ENCODE peak calls at places on chromosomes 13 and 19, in four cellular contexts. One of them, this sample, is unnamed.

GRCh38 chr13:100040196-100040595 is 48.7 kb upstream of the PCCA start:
- DNase-seq in esophagus squamous epithelium: no peak
- DNase-seq in suprapubic skin: no peak
- DNase-seq in uterus: no peak
- DNase-seq in this sample: no peak

GRCh38 chr19:55563261-55563690 is 17.4 kb downstream of the ZNF579 start:
- DNase-seq in uterus: peak
- DNase-seq in suprapubic skin: no peak
- DNase-seq in esophagus squamous epithelium: no peak
- DNase-seq in this sample: no peak

GRCh38 chr19:44741841-44742352 is 6.6 kb upstream of the BCL3 start:
- DNase-seq in uterus: peak
- DNase-seq in esophagus squamous epithelium: peak
- DNase-seq in suprapubic skin: peak
- DNase-seq in this sample: peak

GRCh38 chr13:40781717-40782116 is 7.7 kb upstream of the SLC25A15 start:
- DNase-seq in esophagus squamous epithelium: no peak
- DNase-seq in uterus: no peak
- DNase-seq in suprapubic skin: no peak
- DNase-seq in this sample: no peak

GRCh38 chr19:51023946-51024345 is 2.5 kb downstream of the KLK11 start:
- DNase-seq in suprapubic skin: no peak
- DNase-seq in uterus: no peak
- DNase-seq in esophagus squamous epithelium: no peak
- DNase-seq in this sample: no peak

GRCh38 chr13:40508767-40509342 is 157.6 kb downstream of the FOXO1 start:
- DNase-seq in suprapubic skin: no peak
- DNase-seq in uterus: no peak
- DNase-seq in esophagus squamous epithelium: no peak
- DNase-seq in this sample: no peak

GRCh38 chr13:71156550-71156949 is 710.5 kb downstream of the DACH1 start:
- DNase-seq in suprapubic skin: no peak
- DNase-seq in esophagus squamous epithelium: no peak
- DNase-seq in uterus: no peak
- DNase-seq in this sample: no peak

GRCh38 chr19:17889609-17890214 is 18.0 kb downstream of the SLC5A5 start:
- DNase-seq in esophagus squamous epithelium: no peak
- DNase-seq in suprapubic skin: no peak
- DNase-seq in uterus: no peak
- DNase-seq in this sample: no peak

GRCh38 chr19:35124098-35125060 is 8.8 kb downstream of the FXYD3 start:
- DNase-seq in esophagus squamous epithelium: no peak
- DNase-seq in suprapubic skin: peak
- DNase-seq in uterus: peak
- DNase-seq in this sample: peak

GRCh38 chr13:95553614-95554385 is 1.3 kb downstream of the CLDN10 start:
- DNase-seq in esophagus squamous epithelium: no peak
- DNase-seq in uterus: no peak
- DNase-seq in suprapubic skin: no peak
- DNase-seq in this sample: no peak
- TF ChIP-seq POLR2A in esophagus squamous epithelium: no peak
- TF ChIP-seq POLR2A in uterus: no peak
- TF ChIP-seq POLR2A in suprapubic skin: no peak
- TF ChIP-seq POLR2A in this sample: no peak

DNA sequence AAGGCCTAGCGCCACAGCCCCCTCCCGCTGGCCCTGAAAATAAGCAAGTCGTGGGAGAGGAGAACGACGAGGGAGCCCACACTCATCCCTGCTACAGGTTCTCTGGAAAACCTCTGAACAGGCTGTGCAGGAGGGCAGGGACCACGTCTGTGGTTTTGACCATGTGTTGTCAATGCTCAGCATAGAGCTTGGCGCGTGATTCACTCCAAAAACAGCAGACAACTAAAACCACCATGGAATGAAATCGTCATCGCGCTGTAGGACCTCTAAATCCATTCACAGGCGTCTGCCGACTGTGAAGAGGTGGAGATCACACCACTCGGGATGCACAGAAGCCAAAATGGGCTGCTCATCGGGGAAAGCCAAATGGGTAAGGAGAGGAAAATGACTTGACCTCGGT is 121.3 kb downstream of the COL4A1 start:
- DNase-seq in uterus: no peak
- DNase-seq in suprapubic skin: no peak
- DNase-seq in esophagus squamous epithelium: no peak
- DNase-seq in this sample: no peak
- H3K4me3 ChIP-seq in uterus: no peak
- H3K4me3 ChIP-seq in suprapubic skin: no peak
- H3K4me3 ChIP-seq in esophagus squamous epithelium: no peak
- H3K4me3 ChIP-seq in this sample: no peak

DNA sequence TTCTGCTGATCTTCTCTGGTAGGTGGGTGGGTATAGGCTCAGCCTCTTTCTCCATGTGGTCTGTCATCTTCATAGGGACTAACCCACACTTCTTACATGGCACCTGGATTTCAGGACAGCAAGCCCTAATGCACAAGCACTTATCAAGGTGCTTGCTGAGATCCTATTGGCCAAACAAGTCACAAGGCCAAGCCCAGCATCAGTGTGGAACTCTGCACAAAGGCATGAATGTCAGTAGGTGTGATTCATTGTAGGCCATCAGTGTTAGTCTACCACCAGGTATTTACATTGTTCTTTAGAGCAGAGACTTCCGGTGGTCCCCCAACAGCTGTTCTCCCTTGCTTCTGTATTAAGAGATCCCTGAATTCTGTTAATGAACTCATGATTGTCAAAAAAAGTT is 8.3 kb upstream of the RB1 start:
- DNase-seq in esophagus squamous epithelium: no peak
- DNase-seq in uterus: no peak
- DNase-seq in suprapubic skin: no peak
- DNase-seq in this sample: no peak
- TF ChIP-seq POLR2A in esophagus squamous epithelium: no peak
- TF ChIP-seq POLR2A in uterus: no peak
- TF ChIP-seq POLR2A in suprapubic skin: no peak
- TF ChIP-seq POLR2A in this sample: no peak

GRCh38 chr19:7748756-7749155 is 1.4 kb upstream of the CD209 start:
- DNase-seq in esophagus squamous epithelium: no peak
- DNase-seq in suprapubic skin: no peak
- DNase-seq in uterus: no peak
- DNase-seq in this sample: peak
- H3K4me3 ChIP-seq in esophagus squamous epithelium: no peak
- H3K4me3 ChIP-seq in suprapubic skin: no peak
- H3K4me3 ChIP-seq in uterus: no peak
- H3K4me3 ChIP-seq in this sample: no peak

GRCh38 chr19:23810496-23810895 is 51.8 kb upstream of the ZNF681 start:
- DNase-seq in suprapubic skin: no peak
- DNase-seq in esophagus squamous epithelium: no peak
- DNase-seq in uterus: no peak
- DNase-seq in this sample: no peak
- TF ChIP-seq POLR2A in suprapubic skin: no peak
- TF ChIP-seq POLR2A in esophagus squamous epithelium: no peak
- TF ChIP-seq POLR2A in uterus: no peak
- TF ChIP-seq POLR2A in this sample: no peak

DNA sequence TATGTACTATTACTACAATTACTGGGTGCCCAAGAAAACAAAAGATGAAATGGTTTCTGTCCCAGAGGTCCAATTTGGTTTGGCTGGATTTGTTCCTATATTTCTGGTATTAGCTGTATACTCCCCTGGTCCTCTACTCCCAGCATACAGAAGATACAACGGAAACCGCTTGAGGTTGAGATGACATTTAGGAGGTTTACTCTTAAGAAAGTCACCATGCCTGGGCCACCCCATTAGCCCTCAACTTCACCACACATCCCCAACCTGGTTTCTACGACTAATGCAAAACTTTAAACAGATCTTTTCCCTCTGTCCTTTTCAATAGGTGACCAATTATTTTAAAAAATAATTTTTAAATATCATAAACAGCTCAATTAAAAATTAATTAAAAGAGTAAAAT is 46.0 kb upstream of the EEF1AKMT1 start:
- DNase-seq in suprapubic skin: no peak
- DNase-seq in uterus: no peak
- DNase-seq in esophagus squamous epithelium: no peak
- DNase-seq in this sample: no peak
- H3K4me3 ChIP-seq in suprapubic skin: no peak
- H3K4me3 ChIP-seq in uterus: no peak
- H3K4me3 ChIP-seq in esophagus squamous epithelium: no peak
- H3K4me3 ChIP-seq in this sample: no peak

This sample was measured in breast epithelium.